ENCODE peak calls at places on chromosomes 11 and 22, in nine cellular contexts. One of them, this sample, is unnamed.
A peak's percentile ranks its signal among the peaks of the same experiment; 100 is the strongest.

GRCh38 chr11:64290894-64291745 is at the start of gene KCNK4:
- DNase-seq in AG04450: no peak
- DNase-seq in nephron progenitor cell: no peak
- DNase-seq in esophagus muscularis mucosa: no peak
- DNase-seq in RWPE1: no peak
- DNase-seq in NB4: no peak
- DNase-seq in H1: peak; percentile 73
- DNase-seq in cardiac fibroblast: no peak
- DNase-seq in tibial artery: no peak
- DNase-seq in this sample: no peak

GRCh38 chr11:108635106-108635505 is 29.8 kb upstream of the DDX10 start:
- DNase-seq in NB4: no peak
- DNase-seq in AG04450: no peak
- DNase-seq in tibial artery: no peak
- DNase-seq in RWPE1: peak; percentile 9
- DNase-seq in H1: no peak
- DNase-seq in esophagus muscularis mucosa: no peak
- DNase-seq in nephron progenitor cell: no peak
- DNase-seq in cardiac fibroblast: no peak
- DNase-seq in this sample: no peak

GRCh38 chr22:46429327-46429853 is 93.9 kb downstream of the TRMU start:
- DNase-seq in esophagus muscularis mucosa: no peak
- DNase-seq in RWPE1: no peak
- DNase-seq in nephron progenitor cell: no peak
- DNase-seq in H1: no peak
- DNase-seq in NB4: no peak
- DNase-seq in cardiac fibroblast: no peak
- DNase-seq in AG04450: no peak
- DNase-seq in tibial artery: no peak
- DNase-seq in this sample: no peak

GRCh38 chr22:26334232-26334631 is 94.8 kb upstream of the ASPHD2 start:
- DNase-seq in nephron progenitor cell: no peak
- DNase-seq in H1: no peak
- DNase-seq in tibial artery: no peak
- DNase-seq in AG04450: no peak
- DNase-seq in esophagus muscularis mucosa: no peak
- DNase-seq in RWPE1: no peak
- DNase-seq in cardiac fibroblast: no peak
- DNase-seq in NB4: no peak
- DNase-seq in this sample: no peak

GRCh38 chr22:27065259-27065658 is 407.9 kb downstream of the MIAT start:
- DNase-seq in nephron progenitor cell: no peak
- DNase-seq in RWPE1: no peak
- DNase-seq in NB4: no peak
- DNase-seq in esophagus muscularis mucosa: no peak
- DNase-seq in tibial artery: no peak
- DNase-seq in AG04450: no peak
- DNase-seq in H1: no peak
- DNase-seq in cardiac fibroblast: no peak
- DNase-seq in this sample: no peak

GRCh38 chr11:8097926-8098325 is 16.9 kb downstream of the TUB start:
- DNase-seq in cardiac fibroblast: no peak
- DNase-seq in H1: peak; percentile 33
- DNase-seq in NB4: no peak
- DNase-seq in AG04450: no peak
- DNase-seq in nephron progenitor cell: no peak
- DNase-seq in tibial artery: no peak
- DNase-seq in RWPE1: no peak
- DNase-seq in esophagus muscularis mucosa: peak; percentile 80
- DNase-seq in this sample: no peak

GRCh38 chr11:2762451-2762850 is 62.7 kb upstream of the KCNQ1OT1 start:
- DNase-seq in cardiac fibroblast: no peak
- DNase-seq in NB4: no peak
- DNase-seq in AG04450: no peak
- DNase-seq in H1: peak; percentile 33
- DNase-seq in tibial artery: no peak
- DNase-seq in RWPE1: no peak
- DNase-seq in esophagus muscularis mucosa: peak; percentile 92
- DNase-seq in nephron progenitor cell: no peak
- DNase-seq in this sample: no peak

GRCh38 chr11:102157219-102157618 is 47.0 kb downstream of the YAP1 start:
- DNase-seq in esophagus muscularis mucosa: no peak
- DNase-seq in cardiac fibroblast: peak; percentile 85
- DNase-seq in NB4: no peak
- DNase-seq in tibial artery: peak; percentile 81
- DNase-seq in nephron progenitor cell: no peak
- DNase-seq in RWPE1: peak; percentile 13
- DNase-seq in H1: no peak
- DNase-seq in AG04450: no peak
- DNase-seq in this sample: no peak

GRCh38 chr22:29043906-29044575 is 17.6 kb downstream of the C22orf31 start:
- DNase-seq in tibial artery: no peak
- DNase-seq in esophagus muscularis mucosa: no peak
- DNase-seq in AG04450: no peak
- DNase-seq in H1: no peak
- DNase-seq in cardiac fibroblast: peak; percentile 64
- DNase-seq in NB4: no peak
- DNase-seq in RWPE1: peak; percentile 5
- DNase-seq in nephron progenitor cell: no peak
- DNase-seq in this sample: no peak

GRCh38 chr11:133586903-133587517 is 54.7 kb upstream of the OPCML start:
- DNase-seq in AG04450: no peak
- DNase-seq in esophagus muscularis mucosa: no peak
- DNase-seq in tibial artery: no peak
- DNase-seq in nephron progenitor cell: no peak
- DNase-seq in NB4: no peak
- DNase-seq in H1: no peak
- DNase-seq in cardiac fibroblast: no peak
- DNase-seq in RWPE1: no peak
- DNase-seq in this sample: no peak

DNA sequence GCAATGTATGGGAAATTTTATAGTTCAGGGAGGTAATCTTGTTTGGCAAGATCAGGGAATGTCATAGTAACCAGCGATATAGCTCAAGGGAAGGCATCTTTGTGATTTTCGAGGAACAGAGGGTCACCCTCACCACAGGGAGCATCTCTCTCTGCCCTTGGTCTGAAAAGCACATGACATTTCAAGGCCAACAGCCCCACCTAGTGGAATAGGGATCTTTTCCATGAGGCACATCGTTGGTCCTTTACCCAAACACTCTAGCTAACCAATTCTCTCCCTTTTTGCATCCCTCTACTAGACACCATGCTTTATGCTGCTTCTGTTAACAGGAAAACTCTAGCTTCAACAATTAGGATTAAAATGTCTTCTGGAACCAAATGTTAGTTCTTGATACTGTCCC is 179.0 kb downstream of the GRM5 start:
- DNase-seq in esophagus muscularis mucosa: no peak
- DNase-seq in NB4: peak; percentile 66
- DNase-seq in RWPE1: peak; percentile 8
- DNase-seq in H1: peak; percentile 63
- DNase-seq in nephron progenitor cell: peak; percentile 42
- DNase-seq in cardiac fibroblast: peak; percentile 60
- DNase-seq in tibial artery: no peak
- DNase-seq in AG04450: peak; percentile 10
- DNase-seq in this sample: no peak
- TF ChIP-seq CTCF in esophagus muscularis mucosa: no peak
- TF ChIP-seq CTCF in NB4: peak; percentile 61
- TF ChIP-seq CTCF in RWPE1: peak; percentile 22
- TF ChIP-seq CTCF in H1: peak; percentile 56
- TF ChIP-seq CTCF in nephron progenitor cell: peak; percentile 31
- TF ChIP-seq CTCF in cardiac fibroblast: peak; percentile 43
- TF ChIP-seq CTCF in tibial artery: no peak
- TF ChIP-seq CTCF in AG04450: peak; percentile 51
- TF ChIP-seq CTCF in this sample: no peak

GRCh38 chr22:22945195-22945594 is 57.6 kb downstream of the IGLL5 start:
- DNase-seq in esophagus muscularis mucosa: peak; percentile 57
- DNase-seq in AG04450: no peak
- DNase-seq in cardiac fibroblast: no peak
- DNase-seq in H1: no peak
- DNase-seq in RWPE1: no peak
- DNase-seq in NB4: no peak
- DNase-seq in nephron progenitor cell: no peak
- DNase-seq in tibial artery: no peak
- DNase-seq in this sample: no peak

GRCh38 chr22:22941831-22942510 is 54.4 kb downstream of the IGLL5 start:
- DNase-seq in cardiac fibroblast: no peak
- DNase-seq in nephron progenitor cell: no peak
- DNase-seq in AG04450: no peak
- DNase-seq in esophagus muscularis mucosa: peak; percentile 90
- DNase-seq in H1: peak; percentile 34
- DNase-seq in NB4: no peak
- DNase-seq in tibial artery: peak; percentile 35
- DNase-seq in RWPE1: no peak
- DNase-seq in this sample: peak; percentile 46

GRCh38 chr22:22944268-22944985 is 56.8 kb downstream of the IGLL5 start:
- DNase-seq in H1: peak; percentile 38
- DNase-seq in tibial artery: no peak
- DNase-seq in nephron progenitor cell: no peak
- DNase-seq in cardiac fibroblast: no peak
- DNase-seq in esophagus muscularis mucosa: peak; percentile 79
- DNase-seq in RWPE1: no peak
- DNase-seq in NB4: no peak
- DNase-seq in AG04450: no peak
- DNase-seq in this sample: no peak

GRCh38 chr22:22942511-22943329 is 55.1 kb downstream of the IGLL5 start:
- DNase-seq in tibial artery: peak; percentile 53
- DNase-seq in AG04450: no peak
- DNase-seq in esophagus muscularis mucosa: peak; percentile 90
- DNase-seq in NB4: peak; percentile 82
- DNase-seq in H1: peak; percentile 91
- DNase-seq in nephron progenitor cell: peak; percentile 88
- DNase-seq in cardiac fibroblast: peak; percentile 63
- DNase-seq in RWPE1: peak; percentile 17
- DNase-seq in this sample: peak; percentile 82

DNA sequence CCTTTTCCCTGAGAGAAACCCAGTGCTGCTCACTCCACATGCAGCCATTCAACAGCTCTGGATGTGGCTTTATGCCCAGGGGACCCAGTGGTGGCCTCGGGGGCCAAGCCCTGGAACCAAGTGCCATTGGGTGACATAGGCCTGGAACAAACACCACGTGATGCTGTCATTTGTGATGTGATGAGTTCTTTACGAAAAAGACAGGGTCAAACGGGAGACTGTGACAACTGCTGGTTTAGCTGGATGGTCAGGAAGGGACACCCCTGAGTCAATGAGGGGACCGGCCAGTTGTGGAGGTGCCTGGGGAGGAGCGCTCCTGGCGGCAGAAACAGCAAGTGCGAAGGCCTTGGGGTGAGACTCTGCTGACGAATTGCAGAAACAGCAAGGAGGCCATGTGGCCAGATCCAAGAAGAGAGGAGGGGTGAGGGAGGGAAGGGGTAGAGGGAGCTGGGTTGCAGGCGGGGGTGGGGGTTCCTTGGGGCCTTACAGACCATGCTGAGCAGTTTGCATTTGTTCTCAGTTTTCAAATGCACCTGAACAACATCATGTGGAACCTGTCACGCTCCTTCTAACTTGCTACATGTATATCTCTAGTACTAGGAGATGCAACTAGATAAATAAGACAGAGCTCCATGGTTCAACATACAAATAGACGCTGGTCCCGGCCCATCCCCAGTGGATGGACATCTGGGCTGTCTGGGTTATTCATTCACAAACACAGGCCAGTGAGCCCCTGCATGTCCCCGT is 56.1 kb downstream of the IGLL5 start:
- DNase-seq in H1: peak; percentile 45
- DNase-seq in tibial artery: no peak
- DNase-seq in nephron progenitor cell: no peak
- DNase-seq in cardiac fibroblast: no peak
- DNase-seq in NB4: no peak
- DNase-seq in AG04450: no peak
- DNase-seq in esophagus muscularis mucosa: peak; percentile 81
- DNase-seq in RWPE1: no peak
- DNase-seq in this sample: peak; percentile 27
- TF ChIP-seq CTCF in H1: peak; percentile 14
- TF ChIP-seq CTCF in tibial artery: no peak
- TF ChIP-seq CTCF in nephron progenitor cell: no peak
- TF ChIP-seq CTCF in cardiac fibroblast: peak; percentile 4
- TF ChIP-seq CTCF in NB4: no peak
- TF ChIP-seq CTCF in AG04450: no peak
- TF ChIP-seq CTCF in esophagus muscularis mucosa: no peak
- TF ChIP-seq CTCF in RWPE1: no peak
- TF ChIP-seq CTCF in this sample: no peak

DNA sequence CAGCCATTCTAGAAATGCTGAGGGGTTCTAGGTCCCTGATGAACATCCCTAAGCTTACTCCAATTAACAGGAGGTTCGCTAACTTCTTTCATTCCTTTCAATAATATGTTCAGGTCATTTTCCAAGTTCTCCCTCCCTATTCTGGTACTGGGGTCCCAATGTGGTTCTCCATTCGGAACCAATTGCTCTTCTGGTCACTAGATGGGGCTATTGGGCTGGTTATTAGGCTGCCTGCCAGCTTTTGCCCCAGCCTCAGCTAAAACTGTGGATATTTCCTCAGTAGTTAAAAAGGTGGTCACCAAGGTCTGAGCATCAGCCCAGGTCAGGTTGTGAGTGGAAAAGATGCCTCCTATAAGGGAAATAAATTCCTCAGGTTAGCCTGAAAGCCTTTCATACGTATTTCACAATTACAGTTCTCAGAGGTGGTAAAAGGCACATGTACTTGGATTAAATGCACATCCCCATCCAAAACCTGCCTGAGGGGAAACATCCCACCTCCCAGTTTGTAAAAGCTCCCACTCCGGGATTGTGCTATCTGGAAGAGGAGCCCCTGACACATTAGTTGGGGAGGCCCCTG is 161.1 kb upstream of the CCDC179 start:
- DNase-seq in tibial artery: no peak
- DNase-seq in cardiac fibroblast: peak; percentile 36
- DNase-seq in AG04450: peak; percentile 21
- DNase-seq in RWPE1: peak; percentile 55
- DNase-seq in esophagus muscularis mucosa: no peak
- DNase-seq in H1: no peak
- DNase-seq in nephron progenitor cell: peak; percentile 38
- DNase-seq in NB4: peak; percentile 19
- DNase-seq in this sample: no peak
- TF ChIP-seq CTCF in tibial artery: peak; percentile 42
- TF ChIP-seq CTCF in cardiac fibroblast: peak; percentile 56
- TF ChIP-seq CTCF in AG04450: peak; percentile 86
- TF ChIP-seq CTCF in RWPE1: peak; percentile 49
- TF ChIP-seq CTCF in esophagus muscularis mucosa: peak; percentile 40
- TF ChIP-seq CTCF in H1: peak; percentile 76
- TF ChIP-seq CTCF in nephron progenitor cell: peak; percentile 68
- TF ChIP-seq CTCF in NB4: peak; percentile 38
- TF ChIP-seq CTCF in this sample: peak; percentile 28

GRCh38 chr22:30866811-30867271 is 101.7 kb downstream of the MORC2 start:
- DNase-seq in nephron progenitor cell: no peak
- DNase-seq in H1: no peak
- DNase-seq in tibial artery: peak; percentile 32
- DNase-seq in NB4: peak; percentile 14
- DNase-seq in cardiac fibroblast: peak; percentile 14
- DNase-seq in RWPE1: no peak
- DNase-seq in esophagus muscularis mucosa: no peak
- DNase-seq in AG04450: no peak
- DNase-seq in this sample: no peak
- TF ChIP-seq CTCF in nephron progenitor cell: no peak
- TF ChIP-seq CTCF in H1: peak; percentile 24
- TF ChIP-seq CTCF in tibial artery: no peak
- TF ChIP-seq CTCF in NB4: peak; percentile 23
- TF ChIP-seq CTCF in cardiac fibroblast: peak; percentile 13
- TF ChIP-seq CTCF in RWPE1: no peak
- TF ChIP-seq CTCF in esophagus muscularis mucosa: no peak
- TF ChIP-seq CTCF in AG04450: no peak
- TF ChIP-seq CTCF in this sample: no peak

GRCh38 chr11:19160839-19161238 is 40.9 kb downstream of the CSRP3 start:
- DNase-seq in RWPE1: peak; percentile 1
- DNase-seq in tibial artery: no peak
- DNase-seq in H1: no peak
- DNase-seq in cardiac fibroblast: peak; percentile 6
- DNase-seq in nephron progenitor cell: no peak
- DNase-seq in NB4: peak; percentile 1
- DNase-seq in esophagus muscularis mucosa: no peak
- DNase-seq in AG04450: no peak
- DNase-seq in this sample: no peak
- TF ChIP-seq CTCF in RWPE1: no peak
- TF ChIP-seq CTCF in tibial artery: no peak
- TF ChIP-seq CTCF in H1: no peak
- TF ChIP-seq CTCF in cardiac fibroblast: no peak
- TF ChIP-seq CTCF in nephron progenitor cell: no peak
- TF ChIP-seq CTCF in NB4: no peak
- TF ChIP-seq CTCF in esophagus muscularis mucosa: no peak
- TF ChIP-seq CTCF in AG04450: no peak
- TF ChIP-seq CTCF in this sample: no peak

This sample was measured in CD14-positive monocyte.